ENCODE peak calls at places on chromosomes 13 and 19, in eight cellular contexts. One of them, this sample, is unnamed.

GRCh38 chr19:10291554-10292205 is 1.9 kb downstream of the ICAM5 start:
- DNase-seq in AG10803: no peak
- DNase-seq in nucleus accumbens: no peak
- DNase-seq in AG09319: no peak
- DNase-seq in stimulated activated CD4-positive, alpha-beta T cell treated with anti-CD3 and anti-CD28 coated beads, TNF-alpha, amount 100 ng/mL, for 48 hours: no peak
- DNase-seq in mesenteric fat pad: no peak
- DNase-seq in A549: no peak
- DNase-seq in kidney epithelial cell: no peak
- DNase-seq in this sample: peak

GRCh38 chr19:33490041-33490451 is 31.5 kb downstream of the PEPD start:
- DNase-seq in AG10803: no peak
- DNase-seq in nucleus accumbens: no peak
- DNase-seq in AG09319: no peak
- DNase-seq in stimulated activated CD4-positive, alpha-beta T cell treated with anti-CD3 and anti-CD28 coated beads, TNF-alpha, amount 100 ng/mL, for 48 hours: no peak
- DNase-seq in mesenteric fat pad: no peak
- DNase-seq in A549: no peak
- DNase-seq in kidney epithelial cell: no peak
- DNase-seq in this sample: no peak

GRCh38 chr19:3982701-3983541 is 2.3 kb downstream of the EEF2 start:
- DNase-seq in AG10803: peak
- DNase-seq in nucleus accumbens: no peak
- DNase-seq in AG09319: no peak
- DNase-seq in stimulated activated CD4-positive, alpha-beta T cell treated with anti-CD3 and anti-CD28 coated beads, TNF-alpha, amount 100 ng/mL, for 48 hours: no peak
- DNase-seq in mesenteric fat pad: no peak
- DNase-seq in A549: no peak
- DNase-seq in kidney epithelial cell: no peak
- DNase-seq in this sample: no peak

GRCh38 chr19:46616631-46617322 is 8.1 kb downstream of the PTGIR start:
- DNase-seq in AG10803: peak
- DNase-seq in nucleus accumbens: no peak
- DNase-seq in AG09319: no peak
- DNase-seq in stimulated activated CD4-positive, alpha-beta T cell treated with anti-CD3 and anti-CD28 coated beads, TNF-alpha, amount 100 ng/mL, for 48 hours: no peak
- DNase-seq in mesenteric fat pad: no peak
- DNase-seq in A549: peak
- DNase-seq in kidney epithelial cell: no peak
- DNase-seq in this sample: no peak

GRCh38 chr13:24630851-24631341 is 49.3 kb upstream of the ATP12A start:
- DNase-seq in AG10803: peak
- DNase-seq in nucleus accumbens: no peak
- DNase-seq in AG09319: no peak
- DNase-seq in stimulated activated CD4-positive, alpha-beta T cell treated with anti-CD3 and anti-CD28 coated beads, TNF-alpha, amount 100 ng/mL, for 48 hours: no peak
- DNase-seq in mesenteric fat pad: no peak
- DNase-seq in A549: no peak
- DNase-seq in kidney epithelial cell: no peak
- DNase-seq in this sample: no peak

GRCh38 chr19:46508206-46508605 is 12.5 kb upstream of the PNMA8B start:
- DNase-seq in AG10803: no peak
- DNase-seq in nucleus accumbens: no peak
- DNase-seq in AG09319: no peak
- DNase-seq in stimulated activated CD4-positive, alpha-beta T cell treated with anti-CD3 and anti-CD28 coated beads, TNF-alpha, amount 100 ng/mL, for 48 hours: no peak
- DNase-seq in mesenteric fat pad: no peak
- DNase-seq in A549: no peak
- DNase-seq in kidney epithelial cell: no peak
- DNase-seq in this sample: no peak

GRCh38 chr19:7211191-7211988 is 82.8 kb downstream of the INSR start:
- DNase-seq in AG10803: no peak
- DNase-seq in nucleus accumbens: peak
- DNase-seq in AG09319: no peak
- DNase-seq in stimulated activated CD4-positive, alpha-beta T cell treated with anti-CD3 and anti-CD28 coated beads, TNF-alpha, amount 100 ng/mL, for 48 hours: no peak
- DNase-seq in mesenteric fat pad: no peak
- DNase-seq in A549: no peak
- DNase-seq in kidney epithelial cell: no peak
- DNase-seq in this sample: no peak

GRCh38 chr19:1064661-1065605 is 2.0 kb upstream of the ARHGAP45 start:
- DNase-seq in AG10803: peak
- DNase-seq in nucleus accumbens: peak
- DNase-seq in AG09319: no peak
- DNase-seq in stimulated activated CD4-positive, alpha-beta T cell treated with anti-CD3 and anti-CD28 coated beads, TNF-alpha, amount 100 ng/mL, for 48 hours: no peak
- DNase-seq in mesenteric fat pad: no peak
- DNase-seq in A549: peak
- DNase-seq in kidney epithelial cell: no peak
- DNase-seq in this sample: peak

GRCh38 chr13:104015646-104016396 is 949.6 kb upstream of the SLC10A2 start:
- DNase-seq in AG10803: no peak
- DNase-seq in nucleus accumbens: no peak
- DNase-seq in AG09319: no peak
- DNase-seq in stimulated activated CD4-positive, alpha-beta T cell treated with anti-CD3 and anti-CD28 coated beads, TNF-alpha, amount 100 ng/mL, for 48 hours: no peak
- DNase-seq in mesenteric fat pad: no peak
- DNase-seq in A549: no peak
- DNase-seq in kidney epithelial cell: no peak
- DNase-seq in this sample: no peak

GRCh38 chr13:110284809-110285519 is 22.0 kb downstream of the COL4A1 start:
- DNase-seq in AG10803: no peak
- DNase-seq in nucleus accumbens: no peak
- DNase-seq in AG09319: no peak
- DNase-seq in stimulated activated CD4-positive, alpha-beta T cell treated with anti-CD3 and anti-CD28 coated beads, TNF-alpha, amount 100 ng/mL, for 48 hours: no peak
- DNase-seq in mesenteric fat pad: peak
- DNase-seq in A549: no peak
- DNase-seq in kidney epithelial cell: no peak
- DNase-seq in this sample: peak

GRCh38 chr13:20195846-20196245 is 3.1 kb upstream of the GJB2 start:
- DNase-seq in AG10803: no peak
- DNase-seq in nucleus accumbens: no peak
- DNase-seq in AG09319: no peak
- DNase-seq in stimulated activated CD4-positive, alpha-beta T cell treated with anti-CD3 and anti-CD28 coated beads, TNF-alpha, amount 100 ng/mL, for 48 hours: no peak
- DNase-seq in mesenteric fat pad: no peak
- DNase-seq in A549: no peak
- DNase-seq in kidney epithelial cell: no peak
- DNase-seq in this sample: no peak

GRCh38 chr19:45790942-45791341 is 1.7 kb downstream of the DMWD start:
- DNase-seq in AG10803: no peak
- DNase-seq in nucleus accumbens: no peak
- DNase-seq in AG09319: no peak
- DNase-seq in stimulated activated CD4-positive, alpha-beta T cell treated with anti-CD3 and anti-CD28 coated beads, TNF-alpha, amount 100 ng/mL, for 48 hours: no peak
- DNase-seq in mesenteric fat pad: no peak
- DNase-seq in A549: no peak
- DNase-seq in kidney epithelial cell: no peak
- DNase-seq in this sample: peak

GRCh38 chr13:80962173-80962572 is 621.2 kb upstream of the SPRY2 start:
- DNase-seq in AG10803: no peak
- DNase-seq in nucleus accumbens: no peak
- DNase-seq in AG09319: no peak
- DNase-seq in stimulated activated CD4-positive, alpha-beta T cell treated with anti-CD3 and anti-CD28 coated beads, TNF-alpha, amount 100 ng/mL, for 48 hours: no peak
- DNase-seq in mesenteric fat pad: no peak
- DNase-seq in A549: no peak
- DNase-seq in kidney epithelial cell: no peak
- DNase-seq in this sample: no peak

GRCh38 chr19:56105090-56105701 is 15.9 kb downstream of the ZNF787 start:
- DNase-seq in AG10803: peak
- DNase-seq in nucleus accumbens: peak
- DNase-seq in AG09319: no peak
- DNase-seq in stimulated activated CD4-positive, alpha-beta T cell treated with anti-CD3 and anti-CD28 coated beads, TNF-alpha, amount 100 ng/mL, for 48 hours: peak
- DNase-seq in mesenteric fat pad: no peak
- DNase-seq in A549: peak
- DNase-seq in kidney epithelial cell: peak
- DNase-seq in this sample: peak

GRCh38 chr13:64753606-64754005 is 2476.5 kb downstream of the PCDH9 start:
- DNase-seq in AG10803: peak
- DNase-seq in nucleus accumbens: no peak
- DNase-seq in AG09319: no peak
- DNase-seq in stimulated activated CD4-positive, alpha-beta T cell treated with anti-CD3 and anti-CD28 coated beads, TNF-alpha, amount 100 ng/mL, for 48 hours: no peak
- DNase-seq in mesenteric fat pad: no peak
- DNase-seq in A549: no peak
- DNase-seq in kidney epithelial cell: no peak
- DNase-seq in this sample: no peak

GRCh38 chr19:38932425-38933179 is 1.9 kb downstream of the MRPS12 start:
- DNase-seq in AG10803: peak
- DNase-seq in nucleus accumbens: no peak
- DNase-seq in AG09319: no peak
- DNase-seq in stimulated activated CD4-positive, alpha-beta T cell treated with anti-CD3 and anti-CD28 coated beads, TNF-alpha, amount 100 ng/mL, for 48 hours: no peak
- DNase-seq in mesenteric fat pad: no peak
- DNase-seq in A549: peak
- DNase-seq in kidney epithelial cell: peak
- DNase-seq in this sample: no peak

GRCh38 chr13:113468461-113469147 is 15.3 kb upstream of the ADPRHL1 start:
- DNase-seq in AG10803: no peak
- DNase-seq in nucleus accumbens: no peak
- DNase-seq in AG09319: no peak
- DNase-seq in stimulated activated CD4-positive, alpha-beta T cell treated with anti-CD3 and anti-CD28 coated beads, TNF-alpha, amount 100 ng/mL, for 48 hours: no peak
- DNase-seq in mesenteric fat pad: no peak
- DNase-seq in A549: no peak
- DNase-seq in kidney epithelial cell: no peak
- DNase-seq in this sample: no peak

GRCh38 chr19:45168767-45169351 is 8.1 kb upstream of the NKPD1 start:
- DNase-seq in AG10803: no peak
- DNase-seq in nucleus accumbens: no peak
- DNase-seq in AG09319: no peak
- DNase-seq in stimulated activated CD4-positive, alpha-beta T cell treated with anti-CD3 and anti-CD28 coated beads, TNF-alpha, amount 100 ng/mL, for 48 hours: no peak
- DNase-seq in mesenteric fat pad: no peak
- DNase-seq in A549: no peak
- DNase-seq in kidney epithelial cell: no peak
- DNase-seq in this sample: no peak

GRCh38 chr13:26062853-26063444 is 11.1 kb upstream of the SHISA2 start:
- DNase-seq in AG10803: peak
- DNase-seq in nucleus accumbens: peak
- DNase-seq in AG09319: peak
- DNase-seq in stimulated activated CD4-positive, alpha-beta T cell treated with anti-CD3 and anti-CD28 coated beads, TNF-alpha, amount 100 ng/mL, for 48 hours: no peak
- DNase-seq in mesenteric fat pad: no peak
- DNase-seq in A549: peak
- DNase-seq in kidney epithelial cell: no peak
- DNase-seq in this sample: no peak

GRCh38 chr19:14337510-14337909 is 43.7 kb upstream of the ADGRE5 start:
- DNase-seq in AG10803: no peak
- DNase-seq in nucleus accumbens: no peak
- DNase-seq in AG09319: no peak
- DNase-seq in stimulated activated CD4-positive, alpha-beta T cell treated with anti-CD3 and anti-CD28 coated beads, TNF-alpha, amount 100 ng/mL, for 48 hours: no peak
- DNase-seq in mesenteric fat pad: no peak
- DNase-seq in A549: peak
- DNase-seq in kidney epithelial cell: no peak
- DNase-seq in this sample: no peak

GRCh38 chr13:80654638-80655249 is 313.8 kb upstream of the SPRY2 start:
- DNase-seq in AG10803: no peak
- DNase-seq in nucleus accumbens: no peak
- DNase-seq in AG09319: no peak
- DNase-seq in stimulated activated CD4-positive, alpha-beta T cell treated with anti-CD3 and anti-CD28 coated beads, TNF-alpha, amount 100 ng/mL, for 48 hours: no peak
- DNase-seq in mesenteric fat pad: peak
- DNase-seq in A549: no peak
- DNase-seq in kidney epithelial cell: no peak
- DNase-seq in this sample: peak

GRCh38 chr13:67735651-67736050 is 505.5 kb upstream of the PCDH9 start:
- DNase-seq in AG10803: no peak
- DNase-seq in nucleus accumbens: no peak
- DNase-seq in AG09319: no peak
- DNase-seq in stimulated activated CD4-positive, alpha-beta T cell treated with anti-CD3 and anti-CD28 coated beads, TNF-alpha, amount 100 ng/mL, for 48 hours: no peak
- DNase-seq in mesenteric fat pad: no peak
- DNase-seq in A549: no peak
- DNase-seq in kidney epithelial cell: no peak
- DNase-seq in this sample: no peak

GRCh38 chr13:29749401-29750177 is 100.8 kb downstream of the UBL3 start:
- DNase-seq in AG10803: peak
- DNase-seq in nucleus accumbens: no peak
- DNase-seq in AG09319: no peak
- DNase-seq in stimulated activated CD4-positive, alpha-beta T cell treated with anti-CD3 and anti-CD28 coated beads, TNF-alpha, amount 100 ng/mL, for 48 hours: no peak
- DNase-seq in mesenteric fat pad: no peak
- DNase-seq in A549: no peak
- DNase-seq in kidney epithelial cell: no peak
- DNase-seq in this sample: no peak

GRCh38 chr13:113448545-113448884 is 4.8 kb downstream of the ADPRHL1 start:
- DNase-seq in AG10803: no peak
- DNase-seq in nucleus accumbens: no peak
- DNase-seq in AG09319: no peak
- DNase-seq in stimulated activated CD4-positive, alpha-beta T cell treated with anti-CD3 and anti-CD28 coated beads, TNF-alpha, amount 100 ng/mL, for 48 hours: no peak
- DNase-seq in mesenteric fat pad: peak
- DNase-seq in A549: no peak
- DNase-seq in kidney epithelial cell: no peak
- DNase-seq in this sample: no peak

GRCh38 chr13:110503037-110503901 is 58.3 kb downstream of the RAB20 start:
- DNase-seq in AG10803: peak
- DNase-seq in nucleus accumbens: no peak
- DNase-seq in AG09319: no peak
- DNase-seq in stimulated activated CD4-positive, alpha-beta T cell treated with anti-CD3 and anti-CD28 coated beads, TNF-alpha, amount 100 ng/mL, for 48 hours: no peak
- DNase-seq in mesenteric fat pad: no peak
- DNase-seq in A549: no peak
- DNase-seq in kidney epithelial cell: no peak
- DNase-seq in this sample: no peak

GRCh38 chr13:33577037-33577436 is 240.9 kb upstream of the RFC3 start:
- DNase-seq in AG10803: no peak
- DNase-seq in nucleus accumbens: no peak
- DNase-seq in AG09319: no peak
- DNase-seq in stimulated activated CD4-positive, alpha-beta T cell treated with anti-CD3 and anti-CD28 coated beads, TNF-alpha, amount 100 ng/mL, for 48 hours: no peak
- DNase-seq in mesenteric fat pad: no peak
- DNase-seq in A549: no peak
- DNase-seq in kidney epithelial cell: no peak
- DNase-seq in this sample: no peak

GRCh38 chr19:10501971-10502523 is 1.1 kb downstream of the KEAP1 start:
- DNase-seq in AG10803: peak
- DNase-seq in nucleus accumbens: peak
- DNase-seq in AG09319: no peak
- DNase-seq in stimulated activated CD4-positive, alpha-beta T cell treated with anti-CD3 and anti-CD28 coated beads, TNF-alpha, amount 100 ng/mL, for 48 hours: peak
- DNase-seq in mesenteric fat pad: peak
- DNase-seq in A549: peak
- DNase-seq in kidney epithelial cell: no peak
- DNase-seq in this sample: peak

GRCh38 chr13:30676672-30677071 is 58.7 kb upstream of the ALOX5AP start:
- DNase-seq in AG10803: peak
- DNase-seq in nucleus accumbens: no peak
- DNase-seq in AG09319: no peak
- DNase-seq in stimulated activated CD4-positive, alpha-beta T cell treated with anti-CD3 and anti-CD28 coated beads, TNF-alpha, amount 100 ng/mL, for 48 hours: no peak
- DNase-seq in mesenteric fat pad: no peak
- DNase-seq in A549: peak
- DNase-seq in kidney epithelial cell: no peak
- DNase-seq in this sample: no peak